ENCODE peak calls at places on chromosomes 7 and 10, in eight cellular contexts. X is stimulated activated CD4-positive, alpha-beta T cell treated with anti-CD3 and anti-CD28 coated beads, TNF-alpha, amount 100 ng/mL, for 24 hours; C is neuronal stem cell; V is tibial nerve; H is AG08395; G is PC-3; S is iPS DF 19.7; M is germinal center. T is an unnamed sample.

GRCh38 chr7:134707663-134708383 is 61.2 kb downstream of the BPGM start:
- DNase-seq in X (no peak), C (no peak), V (no peak), H (no peak), G (no peak), S (no peak), M (no peak), T (no peak)

GRCh38 chr10:75335983-75336382 is 65.6 kb downstream of the ZNF503 start:
- DNase-seq in X (no peak), C (no peak), V (no peak), H (no peak), G (no peak), S (no peak), M (peak), T (no peak)

GRCh38 chr7:151088019-151088855 is 2.0 kb downstream of the AGAP3 start:
- DNase-seq in X (no peak), C (no peak), V (no peak), H (peak), G (peak), S (no peak), M (no peak), T (no peak)

GRCh38 chr10:100866010-100866409 is 46.8 kb upstream of the SLF2 start:
- DNase-seq in X (no peak), C (no peak), V (no peak), H (no peak), G (no peak), S (no peak), M (no peak), T (no peak)

GRCh38 chr10:114286971-114287370 is 47.9 kb downstream of the VWA2 start:
- DNase-seq in X (no peak), C (no peak), V (no peak), H (no peak), G (no peak), S (no peak), M (no peak), T (no peak)

GRCh38 chr7:132169730-132170129 is 406.5 kb downstream of the PLXNA4 start:
- DNase-seq in X (no peak), C (no peak), V (no peak), H (no peak), G (no peak), S (no peak), M (no peak), T (no peak)

GRCh38 chr10:62810131-62810530 is 5.6 kb downstream of the ADO start:
- DNase-seq in X (no peak), C (no peak), V (no peak), H (no peak), G (no peak), S (no peak), M (no peak), T (no peak)

GRCh38 chr7:78173192-78173591 is 374.6 kb downstream of the PHTF2 start:
- DNase-seq in X (no peak), C (no peak), V (no peak), H (peak), G (no peak), S (no peak), M (no peak), T (no peak)

GRCh38 chr10:77441541-77442175 is 195.9 kb downstream of the KCNMA1 start:
- DNase-seq in X (no peak), C (no peak), V (no peak), H (no peak), G (no peak), S (no peak), M (no peak), T (no peak)

GRCh38 chr7:139181404-139181803 is 49.6 kb upstream of the UBN2 start:
- DNase-seq in X (no peak), C (no peak), V (no peak), H (no peak), G (peak), S (no peak), M (no peak), T (no peak)

GRCh38 chr10:126867567-126868365 is 37.5 kb upstream of the DOCK1 start:
- DNase-seq in X (no peak), C (no peak), V (no peak), H (peak), G (peak), S (no peak), M (no peak), T (no peak)

GRCh38 chr10:33617381-33617780 is 282.9 kb upstream of the NRP1 start:
- DNase-seq in X (no peak), C (no peak), V (no peak), H (no peak), G (no peak), S (no peak), M (no peak), T (no peak)

GRCh38 chr7:85512802-85513201 is 325.9 kb upstream of the SEMA3D start:
- DNase-seq in X (no peak), C (no peak), V (no peak), H (no peak), G (no peak), S (no peak), M (no peak), T (no peak)

GRCh38 chr10:125137601-125138438 is 22.5 kb downstream of the CTBP2 start:
- DNase-seq in X (no peak), C (no peak), V (no peak), H (no peak), G (no peak), S (no peak), M (no peak), T (no peak)

GRCh38 chr10:96556003-96556402 is 30.8 kb downstream of the TM9SF3 start:
- DNase-seq in X (no peak), C (no peak), V (no peak), H (peak), G (peak), S (no peak), M (no peak), T (no peak)

GRCh38 chr10:1643161-1643910 is 94.0 kb downstream of the ADARB2 start:
- DNase-seq in X (peak), C (peak), V (no peak), H (no peak), G (peak), S (peak), M (no peak), T (no peak)

GRCh38 chr10:21336476-21337170 is 188.9 kb downstream of the SKIDA1 start:
- DNase-seq in X (peak), C (peak), V (no peak), H (peak), G (peak), S (peak), M (no peak), T (peak)

GRCh38 chr10:30857803-30858202 is 173.9 kb downstream of the ZNF438 start:
- DNase-seq in X (no peak), C (no peak), V (peak), H (peak), G (no peak), S (no peak), M (no peak), T (no peak)

GRCh38 chr7:24283559-24283899 is 461 bp upstream of the NPY start:
- DNase-seq in X (no peak), C (no peak), V (no peak), H (no peak), G (no peak), S (no peak), M (no peak), T (no peak)

GRCh38 chr7:107934991-107935770 is 44.2 kb downstream of the DLD start:
- DNase-seq in X (no peak), C (no peak), V (no peak), H (peak), G (peak), S (no peak), M (no peak), T (peak)

GRCh38 chr7:28433604-28434254 is 21.4 kb downstream of the CREB5 start:
- DNase-seq in X (no peak), C (peak), V (no peak), H (no peak), G (peak), S (peak), M (no peak), T (no peak)

GRCh38 chr10:79253704-79254103 is 93.6 kb upstream of the PPIF start:
- DNase-seq in X (no peak), C (no peak), V (no peak), H (no peak), G (no peak), S (no peak), M (no peak), T (no peak)

GRCh38 chr7:156151082-156151481 is 338.8 kb upstream of the SHH start:
- DNase-seq in X (no peak), C (no peak), V (no peak), H (no peak), G (no peak), S (no peak), M (no peak), T (no peak)

GRCh38 chr10:57472823-57473619 is 794.7 kb downstream of the IPMK start:
- DNase-seq in X (no peak), C (no peak), V (no peak), H (no peak), G (no peak), S (no peak), M (no peak), T (no peak)

T was measured in HAP-1.